ENCODE peak calls at places on chromosomes 11 and 22, in nine cellular contexts. E, S, D, J, U, B, W, K and M are unnamed samples.

GRCh38 chr11:44955019-44955738 is 4.5 kb upstream of the TP53I11 start:
- DNase-seq in E (peak), S (no peak), D (peak), J (peak), U (peak), B (peak), W (peak), K (peak), M (no peak)

GRCh38 chr11:64711944-64712306 is 11.1 kb downstream of the NRXN2 start:
- DNase-seq in E (no peak), S (no peak), D (no peak), J (no peak), U (no peak), B (no peak), W (no peak), K (no peak), M (no peak)

GRCh38 chr22:17952273-17952801 is 72.0 kb downstream of the MICAL3 start:
- DNase-seq in E (peak), S (no peak), D (no peak), J (no peak), U (no peak), B (no peak), W (peak), K (no peak), M (no peak)

GRCh38 chr11:60756307-60757032 is at the start of gene MS4A15:
- DNase-seq in E (peak), S (no peak), D (no peak), J (no peak), U (peak), B (no peak), W (peak), K (peak), M (no peak)

GRCh38 chr11:636511-637332 is at the start of gene DRD4:
- DNase-seq in E (no peak), S (no peak), D (no peak), J (no peak), U (no peak), B (no peak), W (no peak), K (no peak), M (no peak)

GRCh38 chr22:20626811-20627210 is 119.4 kb downstream of the MED15 start:
- DNase-seq in E (no peak), S (no peak), D (no peak), J (no peak), U (no peak), B (no peak), W (no peak), K (no peak), M (no peak)

GRCh38 chr22:36180928-36181327 is 20.4 kb upstream of the APOL3 start:
- DNase-seq in E (no peak), S (no peak), D (no peak), J (no peak), U (no peak), B (no peak), W (no peak), K (no peak), M (no peak)

GRCh38 chr22:39174498-39175120 is 22.1 kb upstream of the CBX7 start:
- DNase-seq in E (peak), S (peak), D (peak), J (peak), U (peak), B (peak), W (peak), K (peak), M (no peak)

GRCh38 chr11:115724709-115725108 is 220.5 kb upstream of the CADM1 start:
- DNase-seq in E (no peak), S (no peak), D (peak), J (no peak), U (no peak), B (no peak), W (peak), K (no peak), M (no peak)

GRCh38 chr11:113904379-113905101 is at the start of gene HTR3B:
- DNase-seq in E (no peak), S (no peak), D (no peak), J (no peak), U (no peak), B (no peak), W (no peak), K (no peak), M (no peak)

GRCh38 chr11:131473510-131473909 is 103.1 kb downstream of the NTM start:
- DNase-seq in E (no peak), S (no peak), D (no peak), J (no peak), U (no peak), B (no peak), W (no peak), K (no peak), M (no peak)

GRCh38 chr11:44992774-44993173 is 42.1 kb upstream of the TP53I11 start:
- DNase-seq in E (no peak), S (no peak), D (no peak), J (no peak), U (no peak), B (no peak), W (no peak), K (no peak), M (no peak)

GRCh38 chr22:30402036-30402759 is 5.4 kb downstream of the SEC14L2 start:
- DNase-seq in E (no peak), S (no peak), D (no peak), J (no peak), U (no peak), B (no peak), W (no peak), K (no peak), M (no peak)

GRCh38 chr22:43473031-43473430 is 61.2 kb downstream of the MPPED1 start:
- DNase-seq in E (no peak), S (no peak), D (no peak), J (no peak), U (no peak), B (no peak), W (no peak), K (no peak), M (no peak)

GRCh38 chr11:117579148-117579547 is 217.9 kb downstream of the DSCAML1 start:
- DNase-seq in E (no peak), S (no peak), D (no peak), J (no peak), U (no peak), B (no peak), W (no peak), K (no peak), M (no peak)

GRCh38 chr11:1403721-1404460 is 14.2 kb downstream of the BRSK2 start:
- DNase-seq in E (no peak), S (no peak), D (no peak), J (no peak), U (no peak), B (no peak), W (no peak), K (no peak), M (no peak)

GRCh38 chr11:102171101-102171500 is 60.9 kb downstream of the YAP1 start:
- DNase-seq in E (no peak), S (no peak), D (no peak), J (no peak), U (no peak), B (no peak), W (peak), K (peak), M (no peak)

GRCh38 chr11:26551186-26551801 is 20.8 kb downstream of the MUC15 start:
- DNase-seq in E (peak), S (no peak), D (no peak), J (no peak), U (no peak), B (no peak), W (peak), K (no peak), M (no peak)

GRCh38 chr11:50333861-50334260 is 301.2 kb downstream of the OR4C45 start:
- DNase-seq in E (no peak), S (no peak), D (no peak), J (no peak), U (no peak), B (no peak), W (no peak), K (no peak), M (no peak)

GRCh38 chr22:21631025-21631424 is 1.2 kb upstream of the YDJC start:
- DNase-seq in E (no peak), S (no peak), D (no peak), J (no peak), U (no peak), B (no peak), W (no peak), K (no peak), M (no peak)

GRCh38 chr11:47399860-47400812 is 8.3 kb upstream of the SLC39A13 start:
- DNase-seq in E (no peak), S (no peak), D (no peak), J (no peak), U (no peak), B (no peak), W (no peak), K (no peak), M (no peak)

GRCh38 chr11:117010808-117011540 is 87.3 kb downstream of the SIK3 start:
- DNase-seq in E (no peak), S (no peak), D (peak), J (no peak), U (no peak), B (peak), W (peak), K (peak), M (no peak)

GRCh38 chr22:29275167-29275566 is 7.1 kb downstream of the EWSR1 start:
- DNase-seq in E (no peak), S (no peak), D (no peak), J (no peak), U (no peak), B (no peak), W (peak), K (no peak), M (no peak)

GRCh38 chr22:22171357-22172218 is 73.0 kb upstream of the VPREB1 start:
- DNase-seq in E (peak), S (no peak), D (no peak), J (no peak), U (peak), B (no peak), W (peak), K (peak), M (no peak)

GRCh38 chr22:48940266-48940987 is 887.2 kb downstream of the BRD1 start:
- DNase-seq in E (no peak), S (no peak), D (no peak), J (no peak), U (no peak), B (no peak), W (no peak), K (no peak), M (no peak)

GRCh38 chr22:42397332-42398246 is 34.6 kb downstream of the NFAM1 start:
- DNase-seq in E (no peak), S (no peak), D (no peak), J (peak), U (no peak), B (no peak), W (peak), K (no peak), M (peak)